ENCODE peak calls at places on chromosomes 1 and 21, in nine cellular contexts. H is ovary; V is Peyer's patch; U is IMR-90; P is neuronal stem cell; Q is mesenchymal stem cell; I is PC-9; F is esophagus squamous epithelium; M is CD8-positive, alpha-beta memory T cell. T is an unnamed sample.

GRCh38 chr1:32903991-32904776 is 3.0 kb upstream of the TMEM54 start:
- DNase-seq in H (peak; percentile 17), V (peak; percentile 82), U (no peak), P (no peak), Q (no peak), I (no peak), F (no peak), M (no peak), T (no peak)

GRCh38 chr1:8545078-8545477 is 227.2 kb downstream of the SLC45A1 start:
- DNase-seq in H (no peak), V (no peak), U (peak; percentile 35), P (no peak), Q (no peak), I (no peak), F (no peak), M (no peak), T (no peak)

GRCh38 chr21:26041441-26042180 is 129.0 kb downstream of the APP start:
- DNase-seq in H (no peak), V (no peak), U (peak; percentile 63), P (no peak), Q (no peak), I (no peak), F (no peak), M (no peak), T (no peak)

GRCh38 chr1:100036718-100037664 is 67.2 kb downstream of the SLC35A3 start:
- DNase-seq in H (no peak), V (no peak), U (peak; percentile 58), P (no peak), Q (peak; percentile 79), I (peak; percentile 86), F (no peak), M (no peak), T (no peak)

GRCh38 chr1:33586111-33586510 is 113.7 kb downstream of the ZSCAN20 start:
- DNase-seq in H (no peak), V (no peak), U (peak; percentile 11), P (no peak), Q (no peak), I (peak; percentile 39), F (no peak), M (no peak), T (no peak)

GRCh38 chr1:12486401-12487005 is 131.5 kb downstream of the DHRS3 start:
- DNase-seq in H (peak; percentile 82), V (no peak), U (no peak), P (no peak), Q (no peak), I (peak; percentile 80), F (no peak), M (no peak), T (no peak)

GRCh38 chr21:43728467-43729390 is 9.8 kb downstream of the PDXK start:
- DNase-seq in H (peak; percentile 98), V (peak; percentile 91), U (peak; percentile 98), P (peak; percentile 71), Q (peak; percentile 99), I (peak; percentile 78), F (peak; percentile 64), M (peak; percentile 76), T (peak; percentile 66)

GRCh38 chr1:24906760-24907490 is 23.2 kb downstream of the RUNX3 start:
- DNase-seq in H (peak; percentile 3), V (peak; percentile 39), U (no peak), P (no peak), Q (no peak), I (no peak), F (no peak), M (no peak), T (no peak)

GRCh38 chr1:41810446-41810845 is 108.3 kb downstream of the HIVEP3 start:
- DNase-seq in H (no peak), V (no peak), U (peak; percentile 63), P (peak; percentile 58), Q (peak; percentile 66), I (no peak), F (no peak), M (peak; percentile 31), T (no peak)

GRCh38 chr1:228500901-228501871 is 14.0 kb downstream of the RNF187 start:
- DNase-seq in H (peak; percentile 86), V (peak; percentile 82), U (peak; percentile 86), P (peak; percentile 76), Q (peak; percentile 80), I (peak; percentile 46), F (no peak), M (peak; percentile 80), T (no peak)

GRCh38 chr1:56645663-56646330 is 683 bp downstream of the PRKAA2 start:
- DNase-seq in H (no peak), V (peak; percentile 47), U (no peak), P (peak; percentile 57), Q (peak; percentile 40), I (no peak), F (no peak), M (no peak), T (no peak)

GRCh38 chr1:202680586-202681352 is 29.5 kb downstream of the SYT2 start:
- DNase-seq in H (no peak), V (no peak), U (no peak), P (peak; percentile 29), Q (no peak), I (no peak), F (no peak), M (no peak), T (no peak)

GRCh38 chr1:24117722-24118409 is 5.9 kb upstream of the MYOM3 start:
- DNase-seq in H (no peak), V (peak; percentile 75), U (peak; percentile 40), P (no peak), Q (no peak), I (peak; percentile 59), F (no peak), M (no peak), T (no peak)

GRCh38 chr21:41808846-41809245 is 42.0 kb upstream of the RIPK4 start:
- DNase-seq in H (no peak), V (no peak), U (no peak), P (no peak), Q (no peak), I (no peak), F (no peak), M (no peak), T (no peak)

GRCh38 chr1:198588845-198589244 is 48.4 kb upstream of the ATP6V1G3 start:
- DNase-seq in H (no peak), V (no peak), U (no peak), P (no peak), Q (no peak), I (no peak), F (no peak), M (no peak), T (no peak)

GRCh38 chr1:10556430-10557005 is 81.8 kb downstream of the PEX14 start:
- DNase-seq in H (no peak), V (no peak), U (no peak), P (no peak), Q (no peak), I (no peak), F (no peak), M (no peak), T (no peak)

GRCh38 chr1:110864260-110864659 is 8.7 kb upstream of the CD53 start:
- DNase-seq in H (no peak), V (no peak), U (no peak), P (no peak), Q (no peak), I (no peak), F (no peak), M (no peak), T (no peak)

GRCh38 chr1:186595969-186596368 is 84.3 kb downstream of the PTGS2 start:
- DNase-seq in H (no peak), V (no peak), U (peak; percentile 7), P (no peak), Q (no peak), I (no peak), F (no peak), M (no peak), T (no peak)

GRCh38 chr1:178528963-178529355 is 16.1 kb downstream of the TEX35 start:
- DNase-seq in H (no peak), V (no peak), U (no peak), P (no peak), Q (no peak), I (no peak), F (no peak), M (no peak), T (no peak)

GRCh38 chr21:32044205-32044874 is 171.5 kb downstream of the HUNK start:
- DNase-seq in H (no peak), V (no peak), U (no peak), P (no peak), Q (no peak), I (no peak), F (no peak), M (no peak), T (no peak)

GRCh38 chr1:224696891-224697765 is 81.0 kb downstream of the CNIH3 start:
- DNase-seq in H (no peak), V (no peak), U (peak; percentile 81), P (no peak), Q (peak; percentile 59), I (no peak), F (no peak), M (no peak), T (no peak)

GRCh38 chr1:51689643-51690042 is 72.8 kb downstream of the OSBPL9 start:
- DNase-seq in H (no peak), V (no peak), U (no peak), P (peak; percentile 11), Q (no peak), I (no peak), F (no peak), M (no peak), T (no peak)

GRCh38 chr1:171550055-171550454 is 64.7 kb downstream of the PRRC2C start:
- DNase-seq in H (no peak), V (no peak), U (no peak), P (no peak), Q (no peak), I (no peak), F (no peak), M (no peak), T (no peak)

GRCh38 chr1:206891412-206891811 is 5.8 kb upstream of the IL24 start:
- DNase-seq in H (no peak), V (no peak), U (no peak), P (no peak), Q (no peak), I (no peak), F (no peak), M (no peak), T (no peak)
- H3K27ac ChIP-seq in H (no peak overlapping the region), V (no peak overlapping the region), U (peak overlapping the region; percentile 15), P (no peak overlapping the region), Q (no peak overlapping the region), I (no peak overlapping the region), F (no peak overlapping the region), M (no peak overlapping the region), T (no peak overlapping the region)

GRCh38 chr1:234564035-234565029 is 45.6 kb downstream of the IRF2BP2 start:
- DNase-seq in H (no peak), V (no peak), U (peak; percentile 88), P (no peak), Q (peak; percentile 47), I (peak; percentile 99), F (no peak), M (no peak), T (peak; percentile 32)
- H3K27ac ChIP-seq in H (no peak overlapping the region), V (no peak overlapping the region), U (no peak overlapping the region), P (no peak overlapping the region), Q (peak overlapping the region; percentile 81), I (peak overlapping the region; percentile 90), F (peak overlapping the region; percentile 79), M (no peak overlapping the region), T (no peak overlapping the region)

GRCh38 chr1:169785267-169785666 is 9.4 kb downstream of the METTL18 start:
- DNase-seq in H (no peak), V (no peak), U (no peak), P (no peak), Q (no peak), I (no peak), F (no peak), M (no peak), T (no peak)
- H3K27ac ChIP-seq in H (no peak overlapping the region), V (no peak overlapping the region), U (no peak overlapping the region), P (no peak overlapping the region), Q (no peak overlapping the region), I (no peak overlapping the region), F (no peak overlapping the region), M (no peak overlapping the region), T (no peak overlapping the region)

GRCh38 chr1:47024138-47024856 is 828 bp downstream of the CYP4X1 start:
- DNase-seq in H (no peak), V (no peak), U (no peak), P (no peak), Q (no peak), I (no peak), F (no peak), M (no peak), T (no peak)
- H3K27ac ChIP-seq in H (no peak overlapping the region), V (no peak overlapping the region), U (no peak overlapping the region), P (no peak overlapping the region), Q (no peak overlapping the region), I (no peak overlapping the region), F (peak overlapping the region; percentile 80), M (no peak overlapping the region), T (peak overlapping the region; percentile 69)

T was measured in caudate nucleus.